ENCODE peak calls at places on chromosomes 2 and 18, in four cellular contexts. One of them, this sample, is unnamed.

GRCh38 chr2:20218331-20219320 is 6.3 kb downstream of the SDC1 start:
- DNase-seq in HCT116: no peak
- DNase-seq in psoas muscle: no peak
- DNase-seq in thoracic aorta: no peak
- DNase-seq in this sample: no peak

GRCh38 chr2:19811186-19811585 is 90.6 kb downstream of the TTC32 start:
- DNase-seq in HCT116: no peak
- DNase-seq in psoas muscle: no peak
- DNase-seq in thoracic aorta: no peak
- DNase-seq in this sample: no peak

GRCh38 chr18:75694292-75694691 is 266.8 kb upstream of the SMIM21 start:
- DNase-seq in HCT116: no peak
- DNase-seq in psoas muscle: no peak
- DNase-seq in thoracic aorta: no peak
- DNase-seq in this sample: no peak

GRCh38 chr18:26133652-26134051 is at the start of gene PSMA8:
- DNase-seq in HCT116: no peak
- DNase-seq in psoas muscle: no peak
- DNase-seq in thoracic aorta: no peak
- DNase-seq in this sample: peak; percentile 70

GRCh38 chr2:23430263-23430662 is 45.3 kb downstream of the KLHL29 start:
- DNase-seq in HCT116: no peak
- DNase-seq in psoas muscle: no peak
- DNase-seq in thoracic aorta: no peak
- DNase-seq in this sample: no peak

GRCh38 chr2:128547667-128548066 is 229.0 kb upstream of the HS6ST1 start:
- DNase-seq in HCT116: no peak
- DNase-seq in psoas muscle: no peak
- DNase-seq in thoracic aorta: no peak
- DNase-seq in this sample: no peak

GRCh38 chr2:150598383-150598782 is 110.9 kb upstream of the RND3 start:
- DNase-seq in HCT116: no peak
- DNase-seq in psoas muscle: no peak
- DNase-seq in thoracic aorta: no peak
- DNase-seq in this sample: no peak

GRCh38 chr18:56451188-56451587 is 187.2 kb downstream of the TXNL1 start:
- DNase-seq in HCT116: no peak
- DNase-seq in psoas muscle: no peak
- DNase-seq in thoracic aorta: no peak
- DNase-seq in this sample: no peak

GRCh38 chr2:150110548-150110947 is 376.9 kb downstream of the RND3 start:
- DNase-seq in HCT116: no peak
- DNase-seq in psoas muscle: no peak
- DNase-seq in thoracic aorta: no peak
- DNase-seq in this sample: no peak

GRCh38 chr2:200650195-200650594 is 64.4 kb downstream of the AOX1 start:
- DNase-seq in HCT116: no peak
- DNase-seq in psoas muscle: no peak
- DNase-seq in thoracic aorta: no peak
- DNase-seq in this sample: no peak

GRCh38 chr2:26316041-26316440 is 29.9 kb upstream of the SELENOI start:
- DNase-seq in HCT116: peak; percentile 15
- DNase-seq in psoas muscle: no peak
- DNase-seq in thoracic aorta: no peak
- DNase-seq in this sample: peak; percentile 12

GRCh38 chr2:25228848-25229674 is 60.7 kb upstream of the POMC start:
- DNase-seq in HCT116: peak; percentile 59
- DNase-seq in psoas muscle: peak; percentile 82
- DNase-seq in thoracic aorta: no peak
- DNase-seq in this sample: peak; percentile 50

GRCh38 chr2:226660524-226660923 is 139.1 kb downstream of the IRS1 start:
- DNase-seq in HCT116: no peak
- DNase-seq in psoas muscle: no peak
- DNase-seq in thoracic aorta: peak; percentile 50
- DNase-seq in this sample: no peak

GRCh38 chr2:17065536-17065935 is 399.9 kb upstream of the CYRIA start:
- DNase-seq in HCT116: no peak
- DNase-seq in psoas muscle: no peak
- DNase-seq in thoracic aorta: no peak
- DNase-seq in this sample: no peak

GRCh38 chr2:127859712-127860085 is 1.7 kb upstream of the POLR2D start:
- DNase-seq in HCT116: peak; percentile 37
- DNase-seq in psoas muscle: no peak
- DNase-seq in thoracic aorta: no peak
- DNase-seq in this sample: peak; percentile 75

GRCh38 chr2:70443726-70444125 is 109.9 kb downstream of the TGFA start:
- DNase-seq in HCT116: no peak
- DNase-seq in psoas muscle: no peak
- DNase-seq in thoracic aorta: no peak
- DNase-seq in this sample: no peak

GRCh38 chr2:116491292-116491691 is 1323.2 kb upstream of the DDX18 start:
- DNase-seq in HCT116: no peak
- DNase-seq in psoas muscle: no peak
- DNase-seq in thoracic aorta: no peak
- DNase-seq in this sample: no peak

GRCh38 chr2:239186958-239187357 is 213.9 kb downstream of the HDAC4 start:
- DNase-seq in HCT116: no peak
- DNase-seq in psoas muscle: no peak
- DNase-seq in thoracic aorta: no peak
- DNase-seq in this sample: no peak

GRCh38 chr2:201788371-201788770 is 7.6 kb upstream of the ALS2 start:
- DNase-seq in HCT116: no peak
- DNase-seq in psoas muscle: no peak
- DNase-seq in thoracic aorta: no peak
- DNase-seq in this sample: no peak

GRCh38 chr2:157769866-157770265 is 106.3 kb downstream of the ACVR1 start:
- DNase-seq in HCT116: no peak
- DNase-seq in psoas muscle: no peak
- DNase-seq in thoracic aorta: no peak
- DNase-seq in this sample: no peak

GRCh38 chr2:172361360-172361759 is 66.0 kb upstream of the ITGA6 start:
- DNase-seq in HCT116: no peak
- DNase-seq in psoas muscle: no peak
- DNase-seq in thoracic aorta: no peak
- DNase-seq in this sample: no peak

GRCh38 chr2:241201445-241202267 is 13.2 kb downstream of the ANO7 start:
- DNase-seq in HCT116: no peak
- DNase-seq in psoas muscle: peak; percentile 44
- DNase-seq in thoracic aorta: no peak
- DNase-seq in this sample: no peak

GRCh38 chr2:184597571-184597980 is 753 bp upstream of the ZNF804A start:
- DNase-seq in HCT116: peak; percentile 26
- DNase-seq in psoas muscle: peak; percentile 38
- DNase-seq in thoracic aorta: no peak
- DNase-seq in this sample: no peak

GRCh38 chr2:167181674-167182073 is 293.4 kb downstream of the XIRP2 start:
- DNase-seq in HCT116: no peak
- DNase-seq in psoas muscle: no peak
- DNase-seq in thoracic aorta: no peak
- DNase-seq in this sample: no peak

GRCh38 chr2:113720167-113720566 is 36.3 kb downstream of the SLC35F5 start:
- DNase-seq in HCT116: no peak
- DNase-seq in psoas muscle: no peak
- DNase-seq in thoracic aorta: no peak
- DNase-seq in this sample: no peak

GRCh38 chr18:55275042-55275897 is 312.7 kb downstream of the TCF4 start:
- DNase-seq in HCT116: no peak
- DNase-seq in psoas muscle: peak; percentile 87
- DNase-seq in thoracic aorta: peak; percentile 13
- DNase-seq in this sample: no peak

GRCh38 chr2:105782123-105782522 is 37.4 kb downstream of the NCK2 start:
- DNase-seq in HCT116: no peak
- DNase-seq in psoas muscle: no peak
- DNase-seq in thoracic aorta: no peak
- DNase-seq in this sample: no peak

GRCh38 chr2:30981101-30981500 is 157.1 kb downstream of the GALNT14 start:
- DNase-seq in HCT116: no peak
- DNase-seq in psoas muscle: no peak
- DNase-seq in thoracic aorta: no peak
- DNase-seq in this sample: no peak

GRCh38 chr2:30978854-30979253 is 159.4 kb downstream of the GALNT14 start:
- DNase-seq in HCT116: no peak
- DNase-seq in psoas muscle: no peak
- DNase-seq in thoracic aorta: no peak
- DNase-seq in this sample: no peak

GRCh38 chr2:30978044-30978443 is 160.2 kb downstream of the GALNT14 start:
- DNase-seq in HCT116: no peak
- DNase-seq in psoas muscle: no peak
- DNase-seq in thoracic aorta: no peak
- DNase-seq in this sample: no peak

GRCh38 chr2:30981519-30981918 is 156.7 kb downstream of the GALNT14 start:
- DNase-seq in HCT116: no peak
- DNase-seq in psoas muscle: no peak
- DNase-seq in thoracic aorta: no peak
- DNase-seq in this sample: no peak

GRCh38 chr2:30979822-30980245 is 158.4 kb downstream of the GALNT14 start:
- DNase-seq in HCT116: peak; percentile 0
- DNase-seq in psoas muscle: peak; percentile 56
- DNase-seq in thoracic aorta: peak; percentile 67
- DNase-seq in this sample: no peak
- TF ChIP-seq CTCF in HCT116: peak; percentile 9
- TF ChIP-seq CTCF in psoas muscle: no peak
- TF ChIP-seq CTCF in thoracic aorta: peak; percentile 59
- TF ChIP-seq CTCF in this sample: no peak

GRCh38 chr2:83517727-83518368 is 941.2 kb downstream of the SUCLG1 start:
- DNase-seq in HCT116: no peak
- DNase-seq in psoas muscle: no peak
- DNase-seq in thoracic aorta: no peak
- DNase-seq in this sample: no peak

DNA sequence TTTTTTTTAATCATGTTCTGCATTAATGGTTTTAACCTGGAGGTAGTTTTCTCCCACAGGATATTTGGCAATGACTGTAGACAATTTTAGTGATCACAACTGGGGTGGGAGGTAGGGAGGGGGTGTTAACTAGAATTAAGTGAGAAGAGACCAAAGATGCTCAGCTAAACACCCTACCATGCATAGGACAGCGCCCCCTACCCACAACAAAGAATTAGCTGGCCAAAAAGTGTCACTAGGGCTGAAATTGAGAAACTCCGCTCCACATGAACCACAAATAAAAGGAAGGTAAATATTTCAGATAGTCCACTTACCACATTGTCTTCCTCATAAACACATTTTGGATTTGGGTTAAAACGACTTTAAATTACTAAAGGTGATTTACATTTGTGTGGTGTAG is 942.6 kb downstream of the SUCLG1 start:
- DNase-seq in HCT116: no peak
- DNase-seq in psoas muscle: no peak
- DNase-seq in thoracic aorta: no peak
- DNase-seq in this sample: no peak
- TF ChIP-seq CTCF in HCT116: peak; percentile 52
- TF ChIP-seq CTCF in psoas muscle: no peak
- TF ChIP-seq CTCF in thoracic aorta: no peak
- TF ChIP-seq CTCF in this sample: no peak

DNA sequence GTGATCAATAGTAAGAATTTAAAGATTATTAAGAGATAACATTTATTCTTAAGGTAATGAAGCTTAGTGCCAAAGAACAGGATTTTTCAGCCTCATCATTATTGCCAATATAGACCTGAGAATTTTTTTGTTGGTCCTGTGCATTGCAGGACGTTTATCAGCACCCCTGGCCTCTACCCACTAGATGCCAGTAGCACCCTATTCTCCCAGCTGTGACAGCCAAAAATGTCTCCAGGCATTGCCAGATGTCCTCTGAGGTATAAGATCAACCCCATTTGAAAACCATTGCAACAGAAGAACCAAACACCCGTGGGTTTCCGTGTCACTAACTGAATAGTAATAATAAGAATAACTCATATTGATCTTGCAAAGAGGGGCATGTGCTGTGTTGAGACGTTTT is 700.0 kb upstream of the SOX11 start:
- DNase-seq in HCT116: no peak
- DNase-seq in psoas muscle: no peak
- DNase-seq in thoracic aorta: no peak
- DNase-seq in this sample: no peak
- TF ChIP-seq CTCF in HCT116: no peak
- TF ChIP-seq CTCF in psoas muscle: peak; percentile 47
- TF ChIP-seq CTCF in thoracic aorta: no peak
- TF ChIP-seq CTCF in this sample: no peak

GRCh38 chr18:50586710-50587109 is 26.8 kb downstream of the MAPK4 start:
- DNase-seq in HCT116: no peak
- DNase-seq in psoas muscle: no peak
- DNase-seq in thoracic aorta: no peak
- DNase-seq in this sample: no peak
- TF ChIP-seq CTCF in HCT116: peak; percentile 33
- TF ChIP-seq CTCF in psoas muscle: no peak
- TF ChIP-seq CTCF in thoracic aorta: no peak
- TF ChIP-seq CTCF in this sample: peak; percentile 30

GRCh38 chr2:154664248-154664647 is 34.2 kb upstream of the KCNJ3 start:
- DNase-seq in HCT116: no peak
- DNase-seq in psoas muscle: no peak
- DNase-seq in thoracic aorta: no peak
- DNase-seq in this sample: no peak
- TF ChIP-seq CTCF in HCT116: no peak
- TF ChIP-seq CTCF in psoas muscle: no peak
- TF ChIP-seq CTCF in thoracic aorta: no peak
- TF ChIP-seq CTCF in this sample: no peak

DNA sequence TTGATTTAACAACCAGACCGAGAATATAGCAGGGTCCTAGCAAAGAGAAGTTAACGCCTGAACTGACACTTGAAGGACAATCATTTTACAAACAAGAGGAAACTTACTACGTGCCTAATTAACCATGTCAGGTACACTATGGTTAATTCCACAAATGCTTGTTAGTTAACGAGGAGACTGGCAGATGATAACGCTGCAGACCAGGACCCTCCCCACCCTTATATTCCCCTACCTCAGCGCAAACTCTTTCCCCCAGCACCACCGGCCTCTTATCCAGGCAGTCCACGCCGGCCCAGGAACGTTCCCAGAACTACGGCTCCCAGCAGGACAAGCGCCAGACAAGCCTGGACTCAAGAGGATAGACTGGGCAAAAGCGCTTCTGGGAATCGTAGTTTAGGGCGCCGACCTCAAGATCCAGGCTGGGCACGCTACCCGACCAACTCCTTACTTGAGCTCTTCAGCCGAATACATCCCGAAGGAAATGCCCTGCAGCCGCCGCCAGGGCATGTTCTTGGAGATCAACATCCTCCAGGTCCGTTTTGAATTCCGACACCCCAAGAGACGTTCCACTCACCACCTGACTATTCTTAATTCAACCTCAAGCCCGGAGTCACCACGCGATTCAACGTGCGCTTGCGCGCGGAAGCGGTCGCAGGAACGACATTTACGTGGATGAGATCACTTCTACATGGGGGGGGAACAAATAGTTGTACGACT is at the start of gene POLR1A:
- DNase-seq in HCT116: peak; percentile 87
- DNase-seq in psoas muscle: peak; percentile 94
- DNase-seq in thoracic aorta: peak; percentile 79
- DNase-seq in this sample: peak; percentile 89
- TF ChIP-seq CTCF in HCT116: peak; percentile 19
- TF ChIP-seq CTCF in psoas muscle: peak; percentile 4
- TF ChIP-seq CTCF in thoracic aorta: no peak
- TF ChIP-seq CTCF in this sample: no peak

GRCh38 chr18:62802523-62802922 is 87.2 kb downstream of the PHLPP1 start:
- DNase-seq in HCT116: no peak
- DNase-seq in psoas muscle: no peak
- DNase-seq in thoracic aorta: no peak
- DNase-seq in this sample: peak; percentile 9
- TF ChIP-seq CTCF in HCT116: no peak
- TF ChIP-seq CTCF in psoas muscle: no peak
- TF ChIP-seq CTCF in thoracic aorta: no peak
- TF ChIP-seq CTCF in this sample: no peak